ENCODE peak calls at places on chromosomes 16 and 17, in five cellular contexts. One of them, this sample, is unnamed.
A peak's percentile ranks its signal among the peaks of the same experiment; 100 is the strongest.

GRCh38 chr17:46979023-46979870 is at the start of gene RPRML:
- DNase-seq in NCI-H510A treated with DMSO at 0.1 percent for 48 hours: peak; percentile 66
- DNase-seq in MCF 10A: no peak
- DNase-seq in right lobe of liver: no peak
- DNase-seq in lung: no peak
- DNase-seq in this sample: peak; percentile 65

GRCh38 chr17:31916496-31917064 is 15.1 kb upstream of the UTP6 start:
- DNase-seq in NCI-H510A treated with DMSO at 0.1 percent for 48 hours: no peak
- DNase-seq in MCF 10A: no peak
- DNase-seq in right lobe of liver: no peak
- DNase-seq in lung: no peak
- DNase-seq in this sample: no peak

GRCh38 chr17:40722146-40722720 is 18.7 kb upstream of the KRT24 start:
- DNase-seq in NCI-H510A treated with DMSO at 0.1 percent for 48 hours: no peak
- DNase-seq in MCF 10A: no peak
- DNase-seq in right lobe of liver: no peak
- DNase-seq in lung: no peak
- DNase-seq in this sample: no peak

GRCh38 chr16:8655184-8655717 is 19.2 kb upstream of the ABAT start:
- DNase-seq in NCI-H510A treated with DMSO at 0.1 percent for 48 hours: no peak
- DNase-seq in MCF 10A: peak; percentile 66
- DNase-seq in right lobe of liver: no peak
- DNase-seq in lung: peak; percentile 41
- DNase-seq in this sample: peak; percentile 40

GRCh38 chr17:81995463-81996231 is 18.2 kb downstream of the ASPSCR1 start:
- DNase-seq in NCI-H510A treated with DMSO at 0.1 percent for 48 hours: no peak
- DNase-seq in MCF 10A: no peak
- DNase-seq in right lobe of liver: peak; percentile 49
- DNase-seq in lung: no peak
- DNase-seq in this sample: no peak

GRCh38 chr17:41536741-41537613 is 8.9 kb upstream of the KRT19 start:
- DNase-seq in NCI-H510A treated with DMSO at 0.1 percent for 48 hours: no peak
- DNase-seq in MCF 10A: no peak
- DNase-seq in right lobe of liver: no peak
- DNase-seq in lung: no peak
- DNase-seq in this sample: no peak

GRCh38 chr16:53614346-53614745 is 89.3 kb downstream of the RPGRIP1L start:
- DNase-seq in NCI-H510A treated with DMSO at 0.1 percent for 48 hours: no peak
- DNase-seq in MCF 10A: peak; percentile 4
- DNase-seq in right lobe of liver: no peak
- DNase-seq in lung: no peak
- DNase-seq in this sample: peak; percentile 10

GRCh38 chr17:31459716-31460115 is 68.2 kb downstream of the RAB11FIP4 start:
- DNase-seq in NCI-H510A treated with DMSO at 0.1 percent for 48 hours: no peak
- DNase-seq in MCF 10A: no peak
- DNase-seq in right lobe of liver: no peak
- DNase-seq in lung: no peak
- DNase-seq in this sample: no peak

GRCh38 chr16:89958068-89958467 is 9.5 kb downstream of the DEF8 start:
- DNase-seq in NCI-H510A treated with DMSO at 0.1 percent for 48 hours: no peak
- DNase-seq in MCF 10A: peak; percentile 4
- DNase-seq in right lobe of liver: no peak
- DNase-seq in lung: peak; percentile 50
- DNase-seq in this sample: peak; percentile 28

GRCh38 chr17:35879748-35880654 is at the start of gene CCL5:
- DNase-seq in NCI-H510A treated with DMSO at 0.1 percent for 48 hours: no peak
- DNase-seq in MCF 10A: no peak
- DNase-seq in right lobe of liver: no peak
- DNase-seq in lung: no peak
- DNase-seq in this sample: no peak

GRCh38 chr16:80739523-80739922 is 64.9 kb downstream of the CDYL2 start:
- DNase-seq in NCI-H510A treated with DMSO at 0.1 percent for 48 hours: no peak
- DNase-seq in MCF 10A: peak; percentile 56
- DNase-seq in right lobe of liver: no peak
- DNase-seq in lung: no peak
- DNase-seq in this sample: no peak

GRCh38 chr17:58316260-58316960 is 12.2 kb downstream of the TSPOAP1 start:
- DNase-seq in NCI-H510A treated with DMSO at 0.1 percent for 48 hours: no peak
- DNase-seq in MCF 10A: no peak
- DNase-seq in right lobe of liver: peak; percentile 44
- DNase-seq in lung: no peak
- DNase-seq in this sample: no peak

GRCh38 chr17:41049110-41049509 is 2.0 kb upstream of the KRTAP2-1 start:
- DNase-seq in NCI-H510A treated with DMSO at 0.1 percent for 48 hours: no peak
- DNase-seq in MCF 10A: peak; percentile 8
- DNase-seq in right lobe of liver: no peak
- DNase-seq in lung: no peak
- DNase-seq in this sample: peak; percentile 46

GRCh38 chr16:69818811-69819587 is 56.9 kb downstream of the WWP2 start:
- DNase-seq in NCI-H510A treated with DMSO at 0.1 percent for 48 hours: no peak
- DNase-seq in MCF 10A: no peak
- DNase-seq in right lobe of liver: no peak
- DNase-seq in lung: no peak
- DNase-seq in this sample: no peak

GRCh38 chr16:67666538-67667433 is at the start of the genes C16orf86 and ENKD1:
- DNase-seq in NCI-H510A treated with DMSO at 0.1 percent for 48 hours: peak; percentile 27
- DNase-seq in MCF 10A: no peak
- DNase-seq in right lobe of liver: peak; percentile 94
- DNase-seq in lung: peak; percentile 86
- DNase-seq in this sample: peak; percentile 88

GRCh38 chr16:89842471-89843408 is 14.5 kb downstream of the SPIRE2 start:
- DNase-seq in NCI-H510A treated with DMSO at 0.1 percent for 48 hours: no peak
- DNase-seq in MCF 10A: no peak
- DNase-seq in right lobe of liver: no peak
- DNase-seq in lung: no peak
- DNase-seq in this sample: peak; percentile 91

GRCh38 chr16:727291-727977 is 528 bp downstream of the HAGHL start:
- DNase-seq in NCI-H510A treated with DMSO at 0.1 percent for 48 hours: no peak
- DNase-seq in MCF 10A: no peak
- DNase-seq in right lobe of liver: no peak
- DNase-seq in lung: no peak
- DNase-seq in this sample: no peak

GRCh38 chr16:84930298-84931106 is 80.8 kb downstream of the ZDHHC7 start:
- DNase-seq in NCI-H510A treated with DMSO at 0.1 percent for 48 hours: no peak
- DNase-seq in MCF 10A: no peak
- DNase-seq in right lobe of liver: peak; percentile 33
- DNase-seq in lung: no peak
- DNase-seq in this sample: no peak

GRCh38 chr17:65057520-65058075 is 1.1 kb upstream of the GNA13 start:
- DNase-seq in NCI-H510A treated with DMSO at 0.1 percent for 48 hours: no peak
- DNase-seq in MCF 10A: no peak
- DNase-seq in right lobe of liver: peak; percentile 64
- DNase-seq in lung: no peak
- DNase-seq in this sample: no peak

This sample was measured in astrocyte of the hippocampus.